ENCODE peak calls at places on chromosome 16, in seven cellular contexts. Q is PC-9; X is Panc1; O is effector memory CD4-positive, alpha-beta T cell; L is CD8-positive, alpha-beta memory T cell; J is AG04450; E is esophagus muscularis mucosa. C is an unnamed sample.

GRCh38 chr16:979859-980594 is 1.5 kb upstream of the SOX8 start:
- DNase-seq in O (no peak), L (no peak), J (no peak), E (no peak), X (no peak), Q (no peak), C (no peak)

GRCh38 chr16:12470311-12471229 is 333.1 kb downstream of the CPPED1 start:
- DNase-seq in O (no peak), X (no peak), L (no peak), J (peak), E (no peak), Q (no peak), C (no peak)

GRCh38 chr16:19994771-19995170 is 78.9 kb downstream of the GPR139 start:
- DNase-seq in J (no peak), X (no peak), O (no peak), Q (no peak), L (no peak), E (no peak), C (no peak)

GRCh38 chr16:28010671-28011070 is 52.8 kb downstream of the GSG1L start:
- DNase-seq in J (no peak), Q (no peak), O (no peak), X (no peak), L (no peak), E (no peak), C (no peak)

GRCh38 chr16:8943001-8943763 is 20.5 kb downstream of the USP7 start:
- DNase-seq in J (no peak), L (no peak), X (no peak), O (no peak), Q (no peak), E (no peak), C (no peak)

GRCh38 chr16:73956592-73957495 is 339.8 kb upstream of the PSMD7 start:
- DNase-seq in J (peak), Q (peak), E (no peak), L (no peak), X (peak), O (no peak), C (peak)

GRCh38 chr16:65249768-65250167 is 127.9 kb upstream of the CDH11 start:
- DNase-seq in Q (no peak), E (peak), X (no peak), L (no peak), J (no peak), O (no peak), C (no peak)

GRCh38 chr16:84228321-84228838 is 11.4 kb downstream of the KCNG4 start:
- DNase-seq in L (no peak), E (peak), Q (peak), X (peak), O (no peak), J (peak), C (no peak)

GRCh38 chr16:57202095-57202886 is 16.2 kb downstream of the RSPRY1 start:
- DNase-seq in O (no peak), X (no peak), L (no peak), E (no peak), Q (no peak), J (no peak), C (no peak)

GRCh38 chr16:87843678-87844373 is 25.5 kb downstream of the SLC7A5 start:
- DNase-seq in L (no peak), O (no peak), E (no peak), J (no peak), X (no peak), Q (no peak), C (no peak)

GRCh38 chr16:4142268-4142667 is 26.0 kb upstream of the ADCY9 start:
- DNase-seq in X (no peak), Q (no peak), O (peak), J (no peak), L (peak), E (no peak), C (no peak)

GRCh38 chr16:35252356-35252936 is 1793.0 kb downstream of the TP53TG3F start:
- DNase-seq in E (no peak), X (no peak), L (no peak), Q (no peak), O (no peak), J (no peak), C (no peak)

GRCh38 chr16:89511352-89511751 is 3.1 kb downstream of the SPG7 start:
- DNase-seq in Q (no peak), O (no peak), E (no peak), L (no peak), X (no peak), J (no peak), C (no peak)
- H3K27ac ChIP-seq in Q (no peak), O (no peak), E (no peak), L (no peak), X (no peak), J (no peak), C (no peak)

DNA sequence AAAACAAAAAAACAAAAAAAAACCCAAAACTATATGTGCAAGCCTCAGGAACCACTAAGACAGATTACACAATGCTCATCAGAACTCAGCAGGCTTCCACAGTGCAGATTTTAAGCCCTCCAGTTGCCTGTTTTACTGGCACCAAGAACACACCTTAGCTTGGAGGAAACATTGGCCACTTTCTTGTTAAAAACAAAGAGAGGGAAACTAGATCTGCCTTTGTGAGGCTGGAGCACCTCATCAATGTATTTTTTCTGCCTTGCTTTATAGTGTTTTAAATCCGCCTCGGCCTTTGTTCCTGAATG is 343.8 kb downstream of the WWOX start:
- DNase-seq in O (no peak), J (no peak), X (no peak), L (no peak), E (peak), Q (no peak), C (no peak)
- H3K27ac ChIP-seq in O (no peak), J (no peak), X (no peak), L (no peak), E (no peak), Q (no peak), C (no peak)

GRCh38 chr16:80058236-80058635 is 457.7 kb upstream of the MAF start:
- DNase-seq in X (no peak), J (no peak), E (no peak), L (no peak), Q (no peak), O (no peak), C (no peak)
- H3K27ac ChIP-seq in X (no peak), J (no peak), E (no peak), L (no peak), Q (no peak), O (no peak), C (no peak)

GRCh38 chr16:89473136-89473712 is 17.1 kb downstream of the ANKRD11 start:
- DNase-seq in J (no peak), Q (no peak), X (no peak), O (no peak), L (no peak), E (no peak), C (no peak)

GRCh38 chr16:89471225-89471624 is 19.1 kb downstream of the ANKRD11 start:
- DNase-seq in L (no peak), O (no peak), Q (peak), E (no peak), J (peak), X (no peak), C (no peak)

GRCh38 chr16:89466920-89467319 is 23.4 kb downstream of the ANKRD11 start:
- DNase-seq in L (no peak), O (no peak), X (no peak), Q (no peak), E (no peak), J (no peak), C (no peak)

GRCh38 chr16:89472711-89473075 is 17.7 kb downstream of the ANKRD11 start:
- DNase-seq in E (no peak), X (no peak), L (no peak), O (no peak), J (no peak), Q (no peak), C (no peak)

GRCh38 chr16:89467382-89467781 is 23.0 kb downstream of the ANKRD11 start:
- DNase-seq in Q (no peak), O (no peak), L (no peak), E (no peak), X (no peak), J (no peak), C (no peak)
- H3K27ac ChIP-seq in Q (no peak), O (no peak), L (no peak), E (no peak), X (no peak), J (no peak), C (no peak)

GRCh38 chr16:70754371-70754770 is 46.6 kb downstream of the VAC14 start:
- DNase-seq in J (no peak), L (no peak), E (no peak), Q (no peak), X (no peak), O (no peak), C (no peak)

GRCh38 chr16:70753694-70754325 is 47.1 kb downstream of the VAC14 start:
- DNase-seq in L (no peak), J (no peak), O (no peak), Q (no peak), E (no peak), X (no peak), C (no peak)

GRCh38 chr16:70754874-70755600 is 45.9 kb downstream of the VAC14 start:
- DNase-seq in Q (no peak), E (no peak), L (no peak), X (no peak), O (no peak), J (no peak), C (no peak)

GRCh38 chr16:70757183-70757582 is 43.8 kb downstream of the VAC14 start:
- DNase-seq in J (no peak), O (no peak), L (no peak), Q (no peak), X (no peak), E (no peak), C (no peak)

DNA sequence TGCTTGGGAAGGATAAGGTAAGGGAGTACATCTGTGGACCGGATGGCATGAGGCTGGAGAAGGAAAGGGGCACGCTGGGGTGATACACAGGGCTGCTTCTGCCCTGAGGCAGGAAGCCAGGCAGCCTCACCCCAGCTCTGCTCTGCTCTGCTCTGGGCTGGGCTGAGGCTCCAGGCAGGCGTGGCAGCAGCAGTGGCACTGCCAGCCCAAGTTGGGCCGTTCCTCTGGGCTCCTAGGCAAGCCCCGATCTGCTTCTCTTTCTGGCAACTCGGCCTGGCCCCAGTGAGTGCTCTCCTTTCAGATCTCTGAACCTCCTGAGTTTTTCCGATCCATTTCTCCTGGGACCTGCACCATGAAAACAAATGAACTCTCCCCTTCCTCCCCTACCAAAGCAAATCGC is 44.9 kb downstream of the VAC14 start:
- DNase-seq in X (no peak), L (no peak), Q (no peak), O (no peak), J (no peak), E (no peak), C (no peak)
- H3K27ac ChIP-seq in X (no peak), L (no peak), Q (no peak), O (no peak), J (no peak), E (no peak), C (no peak)

GRCh38 chr16:81523387-81524115 is 78.9 kb downstream of the CMIP start:
- DNase-seq in J (peak), Q (peak), L (peak), E (no peak), X (peak), O (peak), C (peak)

GRCh38 chr16:81520151-81520470 is 75.5 kb downstream of the CMIP start:
- DNase-seq in X (no peak), J (no peak), E (no peak), O (no peak), Q (no peak), L (no peak), C (no peak)

GRCh38 chr16:81521141-81521626 is 76.6 kb downstream of the CMIP start:
- DNase-seq in E (no peak), O (peak), Q (no peak), X (no peak), L (peak), J (no peak), C (no peak)

GRCh38 chr16:81520560-81521135 is 76.0 kb downstream of the CMIP start:
- DNase-seq in L (peak), J (no peak), X (no peak), O (no peak), E (no peak), Q (no peak), C (no peak)

DNA sequence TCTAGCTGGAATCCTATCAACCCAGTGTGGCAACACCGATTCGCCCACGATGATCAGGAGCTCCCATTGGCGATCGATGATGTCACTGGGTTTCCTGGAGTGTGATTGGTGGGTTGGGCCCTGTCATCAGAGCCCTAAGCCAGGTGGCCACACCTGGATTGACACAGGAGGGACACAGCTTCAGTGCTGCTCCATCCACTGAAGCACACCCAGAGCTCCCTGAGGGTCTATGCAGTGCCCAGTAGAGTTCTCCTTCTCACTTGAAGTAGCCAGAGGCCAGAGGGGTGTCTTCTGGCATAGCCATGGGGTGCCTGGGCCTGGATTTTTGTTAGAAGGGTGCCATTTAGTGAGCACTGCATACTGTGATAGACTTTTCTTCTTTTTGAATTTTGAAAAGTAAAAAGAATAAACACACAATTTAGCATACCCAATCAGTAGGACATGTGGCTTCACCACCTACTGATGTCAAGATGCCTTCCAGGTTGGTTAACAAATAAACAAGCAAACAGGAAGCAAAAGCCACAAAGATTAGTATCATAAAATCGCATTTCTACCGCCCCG is 77.6 kb downstream of the CMIP start:
- DNase-seq in L (peak), X (no peak), O (peak), J (no peak), Q (no peak), E (no peak), C (no peak)
- H3K27ac ChIP-seq in L (peak), X (peak), O (peak), J (no peak), Q (peak), E (no peak), C (peak)

DNA sequence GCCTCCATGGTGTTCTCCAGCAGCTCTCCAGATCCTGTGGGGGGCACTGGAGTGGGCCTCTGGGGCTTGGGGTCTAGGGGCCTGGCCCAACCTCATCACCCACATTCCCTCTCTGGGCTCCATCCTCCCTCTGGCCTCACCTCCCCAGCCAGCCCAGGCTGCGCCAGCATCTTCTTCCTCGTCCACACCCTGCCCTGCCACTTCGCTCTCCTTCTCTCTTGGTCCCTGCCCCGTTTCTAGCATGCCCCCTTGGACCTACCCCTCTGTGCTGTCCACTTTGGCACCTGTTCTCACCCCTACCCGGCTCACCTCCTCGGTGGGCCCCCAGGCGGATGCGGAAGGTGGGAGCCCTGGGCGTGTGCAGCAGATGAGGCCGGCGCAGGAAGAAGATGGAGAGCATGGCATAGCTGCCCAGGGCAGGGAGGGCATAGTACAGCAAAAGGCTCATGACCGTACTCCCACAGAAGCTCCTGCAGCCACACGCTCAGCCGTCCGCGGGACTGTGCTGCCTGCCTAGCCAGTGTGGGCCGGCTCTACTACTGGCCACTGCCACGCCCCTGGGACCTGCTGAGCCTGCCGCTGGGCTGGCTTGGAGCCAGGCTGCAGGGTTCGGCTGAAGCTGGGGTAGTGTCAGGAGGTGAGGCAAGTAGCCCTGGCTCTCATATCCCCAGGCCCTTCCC is at the start of gene GDPD3:
- DNase-seq in J (no peak), X (no peak), O (no peak), Q (peak), L (no peak), E (no peak), C (no peak)
- H3K27ac ChIP-seq in J (peak), X (no peak), O (peak), Q (peak), L (no peak), E (no peak), C (peak)

DNA sequence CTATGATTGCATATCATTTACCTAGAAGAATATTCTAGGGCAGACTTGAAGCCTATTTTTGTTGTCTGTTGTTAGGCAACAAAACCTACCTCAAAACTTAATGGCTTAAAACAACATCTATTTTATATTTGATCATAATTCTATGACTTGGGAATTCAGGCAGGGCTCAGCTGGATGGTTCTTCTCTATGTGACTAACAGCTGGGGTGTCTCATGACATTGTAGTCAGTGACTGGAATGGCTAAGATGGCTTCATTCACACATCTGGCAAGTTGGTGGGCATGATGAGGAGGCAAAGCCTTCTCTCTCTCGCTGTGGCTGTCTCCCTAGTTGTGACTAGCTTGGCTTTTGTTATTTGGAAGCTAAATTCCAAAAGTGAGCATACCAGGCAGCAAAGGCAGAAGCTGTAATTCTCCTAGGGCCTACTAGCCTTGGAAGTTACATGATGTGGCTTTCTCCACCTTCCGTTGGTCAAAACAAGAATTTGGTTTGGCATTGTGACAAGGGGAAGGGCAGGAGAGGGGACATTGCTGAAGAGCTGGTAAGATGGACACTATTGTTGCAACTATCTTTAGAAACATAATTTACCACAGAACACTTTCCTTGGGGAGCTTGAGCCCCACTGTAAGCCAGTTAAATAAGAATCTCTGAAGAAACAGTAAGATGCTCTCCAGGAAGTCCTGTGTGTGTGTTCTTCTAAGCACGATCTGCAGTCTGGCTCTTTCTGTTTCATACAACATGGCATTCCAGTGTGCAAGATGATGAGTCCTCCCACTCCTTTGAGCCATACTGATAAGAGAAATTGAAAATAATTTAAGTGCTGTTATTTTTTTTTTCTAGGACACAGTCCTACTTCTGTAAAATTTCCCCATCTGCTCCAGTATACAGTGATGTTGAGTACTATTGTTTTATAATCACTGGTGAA is 39.5 kb downstream of the ZNRF1 start:
- DNase-seq in E (no peak), O (no peak), Q (no peak), X (no peak), L (no peak), J (no peak), C (no peak)
- H3K27ac ChIP-seq in E (no peak), O (no peak), Q (no peak), X (no peak), L (no peak), J (no peak), C (no peak)

GRCh38 chr16:89369266-89369895 is 121.0 kb downstream of the ANKRD11 start:
- DNase-seq in L (no peak), X (no peak), E (no peak), O (no peak), J (no peak), Q (no peak), C (no peak)
- H3K27ac ChIP-seq in L (no peak), X (peak), E (peak), O (no peak), J (no peak), Q (no peak), C (peak)

C was measured in epithelial cell of prostate.